ENCODE peak calls at places on chromosomes 12 and 14, in seven cellular contexts. Q is lower lobe of right lung; V is PC-3; D is transverse colon; Z is K562; I is SJSA1; S is effector memory CD4-positive, alpha-beta T cell. M is an unnamed sample. For H3K4me1, the result is how much of the 10 kb centered on the place peaks cover.

GRCh38 chr12:57094194-57095160 is 5.6 kb downstream of the NAB2 start:
- DNase-seq in Q (no peak), V (no peak), D (no peak), Z (no peak), I (no peak), S (no peak), M (no peak)

GRCh38 chr12:79761341-79761740 is 70.6 kb upstream of the PAWR start:
- DNase-seq in Q (no peak), V (no peak), D (no peak), Z (no peak), I (no peak), S (no peak), M (no peak)

GRCh38 chr14:39181693-39182047 is 6.6 kb downstream of the PNN start:
- DNase-seq in Q (no peak), V (no peak), D (no peak), Z (no peak), I (no peak), S (no peak), M (no peak)

GRCh38 chr14:60616326-60617044 is 32.8 kb downstream of the SIX1 start:
- DNase-seq in Q (no peak), V (no peak), D (no peak), Z (no peak), I (peak), S (no peak), M (no peak)

GRCh38 chr12:5513406-5513805 is 81.5 kb downstream of the NTF3 start:
- DNase-seq in Q (no peak), V (no peak), D (no peak), Z (no peak), I (no peak), S (no peak), M (no peak)

GRCh38 chr12:32230607-32230982 is 123.9 kb downstream of the BICD1 start:
- DNase-seq in Q (no peak), V (no peak), D (no peak), Z (no peak), I (no peak), S (no peak), M (no peak)

GRCh38 chr12:108747563-108747962 is 16.2 kb upstream of the CORO1C start:
- DNase-seq in Q (no peak), V (no peak), D (no peak), Z (no peak), I (no peak), S (no peak), M (no peak)

GRCh38 chr12:41950455-41950854 is 194.2 kb downstream of the GXYLT1 start:
- DNase-seq in Q (no peak), V (no peak), D (no peak), Z (no peak), I (no peak), S (no peak), M (no peak)

GRCh38 chr12:16090974-16091373 is 179.8 kb downstream of the DERA start:
- DNase-seq in Q (no peak), V (no peak), D (no peak), Z (no peak), I (no peak), S (no peak), M (no peak)

GRCh38 chr14:100900837-100901390 is 2.6 kb downstream of the RTL1 start:
- DNase-seq in Q (peak), V (peak), D (peak), Z (peak), I (no peak), S (no peak), M (no peak)

GRCh38 chr12:113500662-113501435 is 29.2 kb upstream of the LHX5 start:
- DNase-seq in Q (no peak), V (no peak), D (no peak), Z (no peak), I (no peak), S (no peak), M (no peak)
- H3K4me3 ChIP-seq in Q (no peak), V (no peak), D (no peak), Z (no peak), I (no peak), S (no peak), M (no peak)

GRCh38 chr14:68785817-68786490 is 6.9 kb downstream of the ZFP36L1 start:
- DNase-seq in Q (no peak), V (peak), D (peak), Z (no peak), I (no peak), S (peak), M (peak)

GRCh38 chr14:68784995-68785816 is 7.7 kb downstream of the ZFP36L1 start:
- DNase-seq in Q (no peak), V (peak), D (no peak), Z (no peak), I (no peak), S (no peak), M (peak)

GRCh38 chr14:68782091-68782981 is 10.5 kb downstream of the ZFP36L1 start:
- DNase-seq in Q (no peak), V (no peak), D (no peak), Z (peak), I (no peak), S (peak), M (no peak)

GRCh38 chr14:68783408-68784297 is 9.2 kb downstream of the ZFP36L1 start:
- DNase-seq in Q (no peak), V (peak), D (peak), Z (no peak), I (no peak), S (no peak), M (no peak)

GRCh38 chr14:68784298-68784910 is 8.5 kb downstream of the ZFP36L1 start:
- DNase-seq in Q (no peak), V (peak), D (peak), Z (no peak), I (no peak), S (no peak), M (peak)
- H3K4me1 ChIP-seq in Q (half or more), V (half or more), D (half or more), Z (half or more), I (under half), S (half or more), M (half or more)

DNA sequence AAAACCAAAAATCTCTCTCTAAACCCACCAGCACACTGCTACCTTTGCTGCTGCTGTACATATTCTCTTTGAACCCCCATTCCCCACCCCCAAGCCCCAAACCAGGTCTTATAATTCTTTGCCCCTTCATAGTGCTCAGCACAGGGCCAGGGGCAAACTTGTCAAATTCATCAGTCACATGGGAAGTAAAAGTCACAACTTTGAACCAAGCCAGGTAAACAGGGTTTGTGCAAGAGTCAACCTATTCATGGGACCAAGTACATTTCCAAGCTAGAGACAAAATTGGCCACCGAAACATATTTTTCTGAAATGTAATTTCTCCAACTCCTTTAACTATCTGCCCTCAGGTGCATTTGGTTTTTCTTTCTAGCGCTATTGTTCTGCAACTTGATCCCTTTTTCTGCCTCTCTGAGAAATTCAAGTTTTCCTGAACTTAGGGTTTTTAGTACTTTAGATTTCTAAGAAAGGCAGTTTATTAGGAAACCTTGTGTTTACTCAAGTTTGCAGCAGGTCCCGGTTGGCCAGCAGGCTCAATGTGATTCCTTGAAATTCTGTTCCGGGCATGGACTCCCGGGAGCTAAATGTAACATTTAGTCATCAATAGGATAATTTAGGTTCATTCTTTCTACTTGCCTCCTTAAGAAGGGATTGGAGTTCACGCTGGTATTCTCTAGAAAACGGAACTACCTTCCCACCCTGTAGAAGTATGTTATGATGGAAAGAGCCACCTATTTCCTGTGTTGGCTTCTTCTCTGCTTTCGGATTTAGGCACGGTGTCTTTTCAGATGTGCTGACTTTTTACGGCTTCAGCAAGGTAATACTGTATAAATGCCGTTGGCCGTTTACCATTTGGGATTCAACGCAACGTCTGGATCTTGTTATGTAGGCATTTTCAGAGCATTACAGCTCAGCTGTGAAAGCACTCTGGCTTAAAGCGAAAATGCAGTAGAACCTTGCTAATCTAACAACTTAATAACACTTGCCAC is 230.3 kb downstream of the EFCAB11 start:
- DNase-seq in Q (no peak), V (no peak), D (no peak), Z (no peak), I (peak), S (no peak), M (peak)
- H3K4me3 ChIP-seq in Q (peak), V (no peak), D (peak), Z (no peak), I (peak), S (peak), M (peak)

GRCh38 chr12:114687802-114688201 is 3.8 kb upstream of the TBX3 start:
- DNase-seq in Q (no peak), V (no peak), D (no peak), Z (no peak), I (no peak), S (no peak), M (peak)
- H3K4me1 ChIP-seq in Q (under half), V (under half), D (under half), Z (under half), I (under half), S (under half), M (under half)

GRCh38 chr14:74569826-74570591 is 42.0 kb downstream of the LTBP2 start:
- DNase-seq in Q (no peak), V (peak), D (no peak), Z (no peak), I (no peak), S (no peak), M (peak)

GRCh38 chr14:74571901-74572828 is 39.9 kb downstream of the LTBP2 start:
- DNase-seq in Q (no peak), V (peak), D (peak), Z (no peak), I (peak), S (no peak), M (peak)

GRCh38 chr14:74570696-74571095 is 41.3 kb downstream of the LTBP2 start:
- DNase-seq in Q (no peak), V (no peak), D (no peak), Z (no peak), I (no peak), S (no peak), M (no peak)

GRCh38 chr14:74572829-74573360 is 39.1 kb downstream of the LTBP2 start:
- DNase-seq in Q (no peak), V (no peak), D (no peak), Z (no peak), I (peak), S (no peak), M (peak)

GRCh38 chr14:74571441-74571841 is 40.6 kb downstream of the LTBP2 start:
- DNase-seq in Q (no peak), V (peak), D (no peak), Z (no peak), I (no peak), S (no peak), M (peak)
- H3K4me3 ChIP-seq in Q (peak), V (peak), D (no peak), Z (no peak), I (peak), S (no peak), M (peak)